ENCODE peak calls at places on chromosomes 1 and 21, in five cellular contexts. M is AG09309; T is heart right ventricle; D is ureter; P is activated effector memory CD4-positive, alpha-beta T cell treated with Interleukin-2 at 50 U/mL for 16 hours. S is an unnamed sample.

GRCh38 chr1:200925821-200926220 is 31.1 kb downstream of the INAVA start:
- DNase-seq in M (no peak), T (no peak), D (no peak), P (no peak), S (no peak)

GRCh38 chr21:45637883-45638282 is 5.6 kb upstream of the PCBP3 start:
- DNase-seq in M (no peak), T (no peak), D (no peak), P (no peak), S (no peak)

GRCh38 chr1:85259866-85260345 is 444 bp upstream of the C1orf52 start:
- DNase-seq in M (no peak), T (no peak), D (no peak), P (no peak), S (no peak)

GRCh38 chr1:160217466-160218165 is 12.4 kb downstream of the PEA15 start:
- DNase-seq in M (no peak), T (no peak), D (no peak), P (no peak), S (no peak)

GRCh38 chr1:5572794-5573193 is 419.4 kb downstream of the NPHP4 start:
- DNase-seq in M (no peak), T (no peak), D (no peak), P (no peak), S (no peak)

GRCh38 chr1:2574350-2574749 is 12.2 kb upstream of the PRXL2B start:
- DNase-seq in M (no peak), T (no peak), D (no peak), P (no peak), S (no peak)

GRCh38 chr1:17412093-17412870 is 27.2 kb downstream of the RCC2 start:
- DNase-seq in M (no peak), T (no peak), D (no peak), P (no peak), S (no peak)

GRCh38 chr1:200095057-200095577 is 67.6 kb downstream of the NR5A2 start:
- DNase-seq in M (no peak), T (no peak), D (no peak), P (no peak), S (no peak)

GRCh38 chr1:94315552-94316116 is 78.2 kb upstream of the ARHGAP29 start:
- DNase-seq in M (no peak), T (no peak), D (no peak), P (no peak), S (no peak)

GRCh38 chr1:236280438-236281285 is 1.1 kb downstream of the ERO1B start:
- DNase-seq in M (no peak), T (no peak), D (no peak), P (peak; percentile 20), S (no peak)

GRCh38 chr1:7550981-7551380 is 220.1 kb upstream of the VAMP3 start:
- DNase-seq in M (no peak), T (no peak), D (no peak), P (no peak), S (no peak)

GRCh38 chr21:37082856-37083611 is 10.0 kb downstream of the TTC3 start:
- DNase-seq in M (no peak), T (no peak), D (no peak), P (no peak), S (no peak)

GRCh38 chr1:24201941-24202440 is 14.9 kb upstream of the IFNLR1 start:
- DNase-seq in M (peak; percentile 84), T (peak; percentile 44), D (peak; percentile 94), P (peak; percentile 19), S (peak; percentile 77)

GRCh38 chr1:10378071-10378841 is 20.6 kb upstream of the PGD start:
- DNase-seq in M (no peak), T (peak; percentile 24), D (peak; percentile 56), P (no peak), S (no peak)

GRCh38 chr1:93666613-93667384 is 14.8 kb downstream of the BCAR3 start:
- DNase-seq in M (no peak), T (no peak), D (no peak), P (no peak), S (no peak)

GRCh38 chr21:32611471-32611997 is 643 bp downstream of the CFAP298 start:
- DNase-seq in M (no peak), T (peak; percentile 18), D (no peak), P (no peak), S (no peak)

GRCh38 chr1:100622966-100623762 is 85.2 kb downstream of the GPR88 start:
- DNase-seq in M (peak; percentile 79), T (no peak), D (no peak), P (no peak), S (no peak)

S was measured in midbrain.